ENCODE peak calls at places on chromosomes 2 and 18, in eight cellular contexts. One of them, this sample, is unnamed.

GRCh38 chr2:222160125-222160524 is 138.7 kb downstream of the PAX3 start:
- DNase-seq in substantia nigra: no peak
- DNase-seq in Peyer's patch: no peak
- DNase-seq in uterus: no peak
- DNase-seq in upper lobe of left lung: no peak
- DNase-seq in Panc1: no peak
- DNase-seq in body of pancreas: no peak
- DNase-seq in heart left ventricle: no peak
- DNase-seq in this sample: no peak

GRCh38 chr18:31603335-31603734 is 11.7 kb downstream of the TTR start:
- DNase-seq in substantia nigra: no peak
- DNase-seq in Peyer's patch: no peak
- DNase-seq in uterus: no peak
- DNase-seq in upper lobe of left lung: no peak
- DNase-seq in Panc1: no peak
- DNase-seq in body of pancreas: no peak
- DNase-seq in heart left ventricle: no peak
- DNase-seq in this sample: no peak

GRCh38 chr2:155442755-155443372 is 744.4 kb downstream of the KCNJ3 start:
- DNase-seq in substantia nigra: no peak
- DNase-seq in Peyer's patch: no peak
- DNase-seq in uterus: no peak
- DNase-seq in upper lobe of left lung: no peak
- DNase-seq in Panc1: no peak
- DNase-seq in body of pancreas: no peak
- DNase-seq in heart left ventricle: no peak
- DNase-seq in this sample: no peak

GRCh38 chr18:45359275-45360009 is 255.8 kb upstream of the SLC14A2 start:
- DNase-seq in substantia nigra: no peak
- DNase-seq in Peyer's patch: peak; percentile 60
- DNase-seq in uterus: no peak
- DNase-seq in upper lobe of left lung: peak; percentile 16
- DNase-seq in Panc1: no peak
- DNase-seq in body of pancreas: peak; percentile 85
- DNase-seq in heart left ventricle: no peak
- DNase-seq in this sample: no peak

GRCh38 chr2:57906152-57906732 is 140.4 kb upstream of the VRK2 start:
- DNase-seq in substantia nigra: no peak
- DNase-seq in Peyer's patch: no peak
- DNase-seq in uterus: no peak
- DNase-seq in upper lobe of left lung: no peak
- DNase-seq in Panc1: peak; percentile 46
- DNase-seq in body of pancreas: no peak
- DNase-seq in heart left ventricle: no peak
- DNase-seq in this sample: no peak

GRCh38 chr18:76791642-76792041 is 30.7 kb upstream of the ZNF236 start:
- DNase-seq in substantia nigra: no peak
- DNase-seq in Peyer's patch: no peak
- DNase-seq in uterus: no peak
- DNase-seq in upper lobe of left lung: no peak
- DNase-seq in Panc1: no peak
- DNase-seq in body of pancreas: no peak
- DNase-seq in heart left ventricle: no peak
- DNase-seq in this sample: no peak

GRCh38 chr2:173402405-173402974 is 47.8 kb downstream of the CDCA7 start:
- DNase-seq in substantia nigra: peak; percentile 73
- DNase-seq in Peyer's patch: peak; percentile 76
- DNase-seq in uterus: peak; percentile 84
- DNase-seq in upper lobe of left lung: no peak
- DNase-seq in Panc1: peak; percentile 66
- DNase-seq in body of pancreas: peak; percentile 83
- DNase-seq in heart left ventricle: peak; percentile 81
- DNase-seq in this sample: peak; percentile 83

GRCh38 chr2:128689971-128690370 is 371.3 kb upstream of the HS6ST1 start:
- DNase-seq in substantia nigra: no peak
- DNase-seq in Peyer's patch: no peak
- DNase-seq in uterus: no peak
- DNase-seq in upper lobe of left lung: no peak
- DNase-seq in Panc1: no peak
- DNase-seq in body of pancreas: no peak
- DNase-seq in heart left ventricle: no peak
- DNase-seq in this sample: no peak

GRCh38 chr2:219566640-219567039 is 4.7 kb downstream of the OBSL1 start:
- DNase-seq in substantia nigra: no peak
- DNase-seq in Peyer's patch: no peak
- DNase-seq in uterus: no peak
- DNase-seq in upper lobe of left lung: peak; percentile 49
- DNase-seq in Panc1: no peak
- DNase-seq in body of pancreas: no peak
- DNase-seq in heart left ventricle: peak; percentile 8
- DNase-seq in this sample: no peak

GRCh38 chr18:34592961-34593382 is 117.1 kb upstream of the DTNA start:
- DNase-seq in substantia nigra: peak; percentile 63
- DNase-seq in Peyer's patch: no peak
- DNase-seq in uterus: peak; percentile 21
- DNase-seq in upper lobe of left lung: no peak
- DNase-seq in Panc1: no peak
- DNase-seq in body of pancreas: peak; percentile 75
- DNase-seq in heart left ventricle: peak; percentile 66
- DNase-seq in this sample: peak; percentile 85

GRCh38 chr2:160608525-160609085 is 115.0 kb upstream of the RBMS1 start:
- DNase-seq in substantia nigra: no peak
- DNase-seq in Peyer's patch: no peak
- DNase-seq in uterus: no peak
- DNase-seq in upper lobe of left lung: no peak
- DNase-seq in Panc1: no peak
- DNase-seq in body of pancreas: no peak
- DNase-seq in heart left ventricle: no peak
- DNase-seq in this sample: no peak

GRCh38 chr2:181077128-181077709 is 96.8 kb downstream of the UBE2E3 start:
- DNase-seq in substantia nigra: no peak
- DNase-seq in Peyer's patch: no peak
- DNase-seq in uterus: no peak
- DNase-seq in upper lobe of left lung: no peak
- DNase-seq in Panc1: peak; percentile 22
- DNase-seq in body of pancreas: no peak
- DNase-seq in heart left ventricle: no peak
- DNase-seq in this sample: no peak

GRCh38 chr2:205748660-205749059 is 66.4 kb downstream of the NRP2 start:
- DNase-seq in substantia nigra: no peak
- DNase-seq in Peyer's patch: no peak
- DNase-seq in uterus: no peak
- DNase-seq in upper lobe of left lung: no peak
- DNase-seq in Panc1: no peak
- DNase-seq in body of pancreas: no peak
- DNase-seq in heart left ventricle: no peak
- DNase-seq in this sample: no peak

DNA sequence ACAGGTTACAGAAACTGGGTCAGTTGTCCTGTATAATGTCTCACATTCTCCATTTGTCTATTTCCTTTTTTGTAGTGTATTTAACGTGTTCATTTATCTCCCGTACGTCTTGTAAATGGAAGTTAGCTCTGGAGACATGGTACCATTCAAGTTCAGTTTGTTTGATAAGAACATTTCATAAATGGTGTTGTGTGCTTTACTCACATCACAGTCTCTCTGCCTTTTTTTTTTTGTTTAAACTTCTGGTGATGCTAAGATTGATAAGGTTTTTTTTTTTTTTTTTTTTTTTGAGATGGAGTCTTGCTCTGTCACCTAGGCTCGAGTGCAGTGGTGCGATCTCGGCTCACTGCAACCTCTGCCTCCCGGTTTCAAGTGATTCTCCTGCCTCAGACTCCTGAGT is 41.7 kb downstream of the UBR3 start:
- DNase-seq in substantia nigra: no peak
- DNase-seq in Peyer's patch: no peak
- DNase-seq in uterus: no peak
- DNase-seq in upper lobe of left lung: no peak
- DNase-seq in Panc1: no peak
- DNase-seq in body of pancreas: no peak
- DNase-seq in heart left ventricle: no peak
- DNase-seq in this sample: no peak
- H3K27ac ChIP-seq in substantia nigra: no peak overlapping the region
- H3K27ac ChIP-seq in Peyer's patch: no peak overlapping the region
- H3K27ac ChIP-seq in uterus: no peak overlapping the region
- H3K27ac ChIP-seq in upper lobe of left lung: no peak overlapping the region
- H3K27ac ChIP-seq in Panc1: no peak overlapping the region
- H3K27ac ChIP-seq in body of pancreas: no peak overlapping the region
- H3K27ac ChIP-seq in heart left ventricle: no peak overlapping the region
- H3K27ac ChIP-seq in this sample: no peak overlapping the region

GRCh38 chr2:20626698-20627471 is 24.0 kb downstream of the HS1BP3 start:
- DNase-seq in substantia nigra: no peak
- DNase-seq in Peyer's patch: peak; percentile 44
- DNase-seq in uterus: no peak
- DNase-seq in upper lobe of left lung: peak; percentile 54
- DNase-seq in Panc1: no peak
- DNase-seq in body of pancreas: peak; percentile 2
- DNase-seq in heart left ventricle: no peak
- DNase-seq in this sample: peak; percentile 13

GRCh38 chr2:20624156-20624883 is 26.6 kb downstream of the HS1BP3 start:
- DNase-seq in substantia nigra: no peak
- DNase-seq in Peyer's patch: peak; percentile 36
- DNase-seq in uterus: no peak
- DNase-seq in upper lobe of left lung: no peak
- DNase-seq in Panc1: no peak
- DNase-seq in body of pancreas: peak; percentile 3
- DNase-seq in heart left ventricle: no peak
- DNase-seq in this sample: no peak

GRCh38 chr2:20624884-20625485 is 25.9 kb downstream of the HS1BP3 start:
- DNase-seq in substantia nigra: no peak
- DNase-seq in Peyer's patch: peak; percentile 40
- DNase-seq in uterus: no peak
- DNase-seq in upper lobe of left lung: no peak
- DNase-seq in Panc1: no peak
- DNase-seq in body of pancreas: peak; percentile 3
- DNase-seq in heart left ventricle: no peak
- DNase-seq in this sample: no peak

GRCh38 chr2:20625920-20626697 is 24.8 kb downstream of the HS1BP3 start:
- DNase-seq in substantia nigra: no peak
- DNase-seq in Peyer's patch: peak; percentile 42
- DNase-seq in uterus: no peak
- DNase-seq in upper lobe of left lung: no peak
- DNase-seq in Panc1: no peak
- DNase-seq in body of pancreas: peak; percentile 15
- DNase-seq in heart left ventricle: no peak
- DNase-seq in this sample: peak; percentile 65

GRCh38 chr2:20625491-20625919 is 25.4 kb downstream of the HS1BP3 start:
- DNase-seq in substantia nigra: no peak
- DNase-seq in Peyer's patch: peak; percentile 32
- DNase-seq in uterus: no peak
- DNase-seq in upper lobe of left lung: no peak
- DNase-seq in Panc1: no peak
- DNase-seq in body of pancreas: peak; percentile 3
- DNase-seq in heart left ventricle: no peak
- DNase-seq in this sample: peak; percentile 42
- H3K27ac ChIP-seq in substantia nigra: peak overlapping the region; percentile 70
- H3K27ac ChIP-seq in Peyer's patch: no peak overlapping the region
- H3K27ac ChIP-seq in uterus: no peak overlapping the region
- H3K27ac ChIP-seq in upper lobe of left lung: peak overlapping the region; percentile 56
- H3K27ac ChIP-seq in Panc1: no peak overlapping the region
- H3K27ac ChIP-seq in body of pancreas: no peak overlapping the region
- H3K27ac ChIP-seq in heart left ventricle: peak overlapping the region; percentile 99
- H3K27ac ChIP-seq in this sample: peak overlapping the region; percentile 58

GRCh38 chr2:25276569-25277465 is 64.9 kb downstream of the DNMT3A start:
- DNase-seq in substantia nigra: peak; percentile 72
- DNase-seq in Peyer's patch: peak; percentile 62
- DNase-seq in uterus: peak; percentile 54
- DNase-seq in upper lobe of left lung: peak; percentile 93
- DNase-seq in Panc1: no peak
- DNase-seq in body of pancreas: peak; percentile 65
- DNase-seq in heart left ventricle: peak; percentile 72
- DNase-seq in this sample: peak; percentile 78

GRCh38 chr2:25273985-25274550 is 67.7 kb downstream of the DNMT3A start:
- DNase-seq in substantia nigra: no peak
- DNase-seq in Peyer's patch: no peak
- DNase-seq in uterus: no peak
- DNase-seq in upper lobe of left lung: no peak
- DNase-seq in Panc1: no peak
- DNase-seq in body of pancreas: no peak
- DNase-seq in heart left ventricle: no peak
- DNase-seq in this sample: peak; percentile 36

GRCh38 chr2:25279091-25279651 is 62.6 kb downstream of the DNMT3A start:
- DNase-seq in substantia nigra: peak; percentile 72
- DNase-seq in Peyer's patch: no peak
- DNase-seq in uterus: peak; percentile 62
- DNase-seq in upper lobe of left lung: no peak
- DNase-seq in Panc1: no peak
- DNase-seq in body of pancreas: peak; percentile 44
- DNase-seq in heart left ventricle: peak; percentile 68
- DNase-seq in this sample: peak; percentile 69

GRCh38 chr2:25275575-25275965 is 66.2 kb downstream of the DNMT3A start:
- DNase-seq in substantia nigra: no peak
- DNase-seq in Peyer's patch: no peak
- DNase-seq in uterus: no peak
- DNase-seq in upper lobe of left lung: no peak
- DNase-seq in Panc1: no peak
- DNase-seq in body of pancreas: no peak
- DNase-seq in heart left ventricle: no peak
- DNase-seq in this sample: no peak

GRCh38 chr2:25274868-25275574 is 66.7 kb downstream of the DNMT3A start:
- DNase-seq in substantia nigra: peak; percentile 65
- DNase-seq in Peyer's patch: no peak
- DNase-seq in uterus: no peak
- DNase-seq in upper lobe of left lung: no peak
- DNase-seq in Panc1: no peak
- DNase-seq in body of pancreas: peak; percentile 20
- DNase-seq in heart left ventricle: peak; percentile 70
- DNase-seq in this sample: peak; percentile 69
- H3K27ac ChIP-seq in substantia nigra: peak overlapping the region; percentile 80
- H3K27ac ChIP-seq in Peyer's patch: peak overlapping the region; percentile 32
- H3K27ac ChIP-seq in uterus: peak overlapping the region; percentile 13
- H3K27ac ChIP-seq in upper lobe of left lung: peak overlapping the region; percentile 87
- H3K27ac ChIP-seq in Panc1: no peak overlapping the region
- H3K27ac ChIP-seq in body of pancreas: no peak overlapping the region
- H3K27ac ChIP-seq in heart left ventricle: peak overlapping the region; percentile 92
- H3K27ac ChIP-seq in this sample: peak overlapping the region; percentile 23

GRCh38 chr2:55846426-55846825 is 77.2 kb downstream of the EFEMP1 start:
- DNase-seq in substantia nigra: no peak
- DNase-seq in Peyer's patch: no peak
- DNase-seq in uterus: no peak
- DNase-seq in upper lobe of left lung: no peak
- DNase-seq in Panc1: no peak
- DNase-seq in body of pancreas: no peak
- DNase-seq in heart left ventricle: no peak
- DNase-seq in this sample: no peak

GRCh38 chr2:55843096-55843991 is 80.2 kb downstream of the EFEMP1 start:
- DNase-seq in substantia nigra: no peak
- DNase-seq in Peyer's patch: no peak
- DNase-seq in uterus: peak; percentile 28
- DNase-seq in upper lobe of left lung: no peak
- DNase-seq in Panc1: peak; percentile 93
- DNase-seq in body of pancreas: peak; percentile 56
- DNase-seq in heart left ventricle: no peak
- DNase-seq in this sample: no peak

GRCh38 chr2:55842009-55842408 is 81.6 kb downstream of the EFEMP1 start:
- DNase-seq in substantia nigra: no peak
- DNase-seq in Peyer's patch: no peak
- DNase-seq in uterus: no peak
- DNase-seq in upper lobe of left lung: no peak
- DNase-seq in Panc1: no peak
- DNase-seq in body of pancreas: no peak
- DNase-seq in heart left ventricle: no peak
- DNase-seq in this sample: no peak

GRCh38 chr2:55840460-55840859 is 83.1 kb downstream of the EFEMP1 start:
- DNase-seq in substantia nigra: no peak
- DNase-seq in Peyer's patch: no peak
- DNase-seq in uterus: no peak
- DNase-seq in upper lobe of left lung: no peak
- DNase-seq in Panc1: no peak
- DNase-seq in body of pancreas: no peak
- DNase-seq in heart left ventricle: no peak
- DNase-seq in this sample: no peak

GRCh38 chr2:55843992-55844345 is 79.6 kb downstream of the EFEMP1 start:
- DNase-seq in substantia nigra: no peak
- DNase-seq in Peyer's patch: no peak
- DNase-seq in uterus: no peak
- DNase-seq in upper lobe of left lung: no peak
- DNase-seq in Panc1: no peak
- DNase-seq in body of pancreas: no peak
- DNase-seq in heart left ventricle: no peak
- DNase-seq in this sample: no peak
- H3K27ac ChIP-seq in substantia nigra: no peak overlapping the region
- H3K27ac ChIP-seq in Peyer's patch: no peak overlapping the region
- H3K27ac ChIP-seq in uterus: no peak overlapping the region
- H3K27ac ChIP-seq in upper lobe of left lung: peak overlapping the region; percentile 59
- H3K27ac ChIP-seq in Panc1: no peak overlapping the region
- H3K27ac ChIP-seq in body of pancreas: peak overlapping the region; percentile 86
- H3K27ac ChIP-seq in heart left ventricle: no peak overlapping the region
- H3K27ac ChIP-seq in this sample: no peak overlapping the region

This sample was measured in psoas muscle.